ENCODE peak calls at places on chromosomes 3 and 15, in five cellular contexts. Q is KBM-7; Y is cardiac fibroblast; L is foreskin fibroblast; W is activated T-cell treated with anti-CD3 and anti-CD28 coated beads, Interleukin-2, amount 50 U/mL, for 48 hours. Z is an unnamed sample.

GRCh38 chr3:182626484-182627467 is 166.5 kb upstream of the ATP11B start:
- DNase-seq in Q (no peak), Y (no peak), L (no peak), W (no peak), Z (no peak)

GRCh38 chr3:172040078-172040975 is 949 bp downstream of the FNDC3B start:
- DNase-seq in Q (peak), Y (peak), L (peak), W (peak), Z (no peak)

GRCh38 chr3:136385457-136385856 is 135.3 kb downstream of the PCCB start:
- DNase-seq in Q (no peak), Y (no peak), L (no peak), W (no peak), Z (no peak)

GRCh38 chr15:43095708-43096347 is 10.0 kb downstream of the UBR1 start:
- DNase-seq in Q (no peak), Y (peak), L (peak), W (no peak), Z (no peak)

GRCh38 chr3:48112813-48113212 is 75.4 kb downstream of the CDC25A start:
- DNase-seq in Q (no peak), Y (no peak), L (peak), W (no peak), Z (no peak)

GRCh38 chr15:30929064-30929669 is 25.5 kb downstream of the FAN1 start:
- DNase-seq in Q (peak), Y (no peak), L (no peak), W (no peak), Z (no peak)

GRCh38 chr3:148309390-148310035 is 388.2 kb upstream of the AGTR1 start:
- DNase-seq in Q (peak), Y (peak), L (peak), W (no peak), Z (no peak)

GRCh38 chr15:92116320-92116719 is 262.8 kb downstream of the SLCO3A1 start:
- DNase-seq in Q (no peak), Y (no peak), L (no peak), W (no peak), Z (no peak)

GRCh38 chr15:65862682-65863081 is 6.6 kb upstream of the RAB11A start:
- DNase-seq in Q (peak), Y (peak), L (peak), W (peak), Z (no peak)

GRCh38 chr15:57288926-57289650 is 87.2 kb upstream of the CGNL1 start:
- DNase-seq in Q (no peak), Y (no peak), L (peak), W (no peak), Z (no peak)

GRCh38 chr3:193665370-193665989 is 72.5 kb downstream of the OPA1 start:
- DNase-seq in Q (peak), Y (peak), L (peak), W (no peak), Z (no peak)

GRCh38 chr3:39193391-39193790 is 996 bp upstream of the XIRP1 start:
- DNase-seq in Q (no peak), Y (no peak), L (peak), W (no peak), Z (no peak)

GRCh38 chr15:46166750-46167149 is 531.9 kb downstream of the SQOR start:
- DNase-seq in Q (no peak), Y (no peak), L (no peak), W (no peak), Z (no peak)

GRCh38 chr15:41334293-41335120 is 1.8 kb downstream of the NUSAP1 start:
- DNase-seq in Q (peak), Y (no peak), L (no peak), W (no peak), Z (no peak)

GRCh38 chr3:166282931-166283330 is 445.7 kb upstream of the BCHE start:
- DNase-seq in Q (no peak), Y (no peak), L (no peak), W (no peak), Z (no peak)

GRCh38 chr15:75840659-75841058 is 2.6 kb upstream of the UBE2Q2 start:
- DNase-seq in Q (no peak), Y (peak), L (peak), W (no peak), Z (no peak)

GRCh38 chr3:193852901-193853300 is 259.9 kb downstream of the OPA1 start:
- DNase-seq in Q (no peak), Y (no peak), L (no peak), W (no peak), Z (no peak)

GRCh38 chr3:181336597-181336996 is 347.1 kb upstream of the DNAJC19 start:
- DNase-seq in Q (no peak), Y (no peak), L (no peak), W (no peak), Z (no peak)

GRCh38 chr3:116905805-116906204 is 196.2 kb downstream of the TUSC7 start:
- DNase-seq in Q (no peak), Y (no peak), L (peak), W (no peak), Z (no peak)

GRCh38 chr3:153285194-153285641 is 123.2 kb downstream of the RAP2B start:
- DNase-seq in Q (peak), Y (peak), L (peak), W (no peak), Z (no peak)

GRCh38 chr3:149507491-149508324 is 33.2 kb downstream of the TM4SF4 start:
- DNase-seq in Q (peak), Y (peak), L (peak), W (peak), Z (peak)

GRCh38 chr3:81743096-81744025 is 18.1 kb downstream of the GBE1 start:
- DNase-seq in Q (no peak), Y (peak), L (peak), W (no peak), Z (no peak)

GRCh38 chr3:112605285-112605684 is 35.7 kb downstream of the CCDC80 start:
- DNase-seq in Q (peak), Y (peak), L (peak), W (no peak), Z (no peak)

GRCh38 chr15:38671675-38672141 is 107.1 kb upstream of the RASGRP1 start:
- DNase-seq in Q (no peak), Y (no peak), L (peak), W (peak), Z (no peak)

GRCh38 chr15:45588199-45588910 is 1.2 kb downstream of the BLOC1S6 start:
- DNase-seq in Q (no peak), Y (peak), L (peak), W (no peak), Z (no peak)

Z was measured in omental fat pad.